ENCODE peak calls at places on chromosomes 4 and X, in five cellular contexts. One of them, this sample, is unnamed.
A peak's percentile ranks its signal among the peaks of the same experiment; 100 is the strongest.

GRCh38 chrX:13821740-13822139 is 4.8 kb upstream of the GPM6B start:
- DNase-seq in left ventricle myocardium inferior: no peak
- DNase-seq in uterus: no peak
- DNase-seq in HFF-Myc: no peak
- DNase-seq in mesothelial cell of epicardium: no peak
- DNase-seq in this sample: no peak

GRCh38 chr4:121226362-121226761 is 62.2 kb upstream of the TNIP3 start:
- DNase-seq in left ventricle myocardium inferior: no peak
- DNase-seq in uterus: no peak
- DNase-seq in HFF-Myc: no peak
- DNase-seq in mesothelial cell of epicardium: no peak
- DNase-seq in this sample: no peak

GRCh38 chr4:116055857-116056827 is 942.7 kb upstream of the NDST4 start:
- DNase-seq in left ventricle myocardium inferior: no peak
- DNase-seq in uterus: no peak
- DNase-seq in HFF-Myc: no peak
- DNase-seq in mesothelial cell of epicardium: no peak
- DNase-seq in this sample: no peak

GRCh38 chr4:8009097-8009496 is 69.4 kb upstream of the AFAP1 start:
- DNase-seq in left ventricle myocardium inferior: no peak
- DNase-seq in uterus: no peak
- DNase-seq in HFF-Myc: no peak
- DNase-seq in mesothelial cell of epicardium: no peak
- DNase-seq in this sample: no peak

GRCh38 chr4:168859888-168860694 is 150.0 kb downstream of the CBR4 start:
- DNase-seq in left ventricle myocardium inferior: no peak
- DNase-seq in uterus: no peak
- DNase-seq in HFF-Myc: no peak
- DNase-seq in mesothelial cell of epicardium: no peak
- DNase-seq in this sample: no peak

GRCh38 chr4:111016416-111016815 is 393.5 kb upstream of the PITX2 start:
- DNase-seq in left ventricle myocardium inferior: no peak
- DNase-seq in uterus: no peak
- DNase-seq in HFF-Myc: no peak
- DNase-seq in mesothelial cell of epicardium: no peak
- DNase-seq in this sample: no peak

GRCh38 chr4:112448211-112448745 is 67.7 kb downstream of the NEUROG2 start:
- DNase-seq in left ventricle myocardium inferior: no peak
- DNase-seq in uterus: no peak
- DNase-seq in HFF-Myc: no peak
- DNase-seq in mesothelial cell of epicardium: no peak
- DNase-seq in this sample: no peak

GRCh38 chr4:123421227-123421941 is 24.8 kb downstream of the SPRY1 start:
- DNase-seq in left ventricle myocardium inferior: no peak
- DNase-seq in uterus: no peak
- DNase-seq in HFF-Myc: no peak
- DNase-seq in mesothelial cell of epicardium: no peak
- DNase-seq in this sample: no peak

GRCh38 chr4:3387943-3388348 is 53.8 kb upstream of the HGFAC start:
- DNase-seq in left ventricle myocardium inferior: peak; percentile 89
- DNase-seq in uterus: peak; percentile 71
- DNase-seq in HFF-Myc: peak; percentile 11
- DNase-seq in mesothelial cell of epicardium: no peak
- DNase-seq in this sample: no peak

GRCh38 chrX:82029571-82030218 is 827.8 kb downstream of the SH3BGRL start:
- DNase-seq in left ventricle myocardium inferior: no peak
- DNase-seq in uterus: no peak
- DNase-seq in HFF-Myc: no peak
- DNase-seq in mesothelial cell of epicardium: no peak
- DNase-seq in this sample: no peak

GRCh38 chrX:65035451-65035779 is 59.2 kb upstream of the ZC4H2 start:
- DNase-seq in left ventricle myocardium inferior: peak; percentile 15
- DNase-seq in uterus: peak; percentile 25
- DNase-seq in HFF-Myc: no peak
- DNase-seq in mesothelial cell of epicardium: no peak
- DNase-seq in this sample: no peak

GRCh38 chr4:173526034-173526482 is 4.0 kb downstream of the HAND2 start:
- DNase-seq in left ventricle myocardium inferior: no peak
- DNase-seq in uterus: no peak
- DNase-seq in HFF-Myc: no peak
- DNase-seq in mesothelial cell of epicardium: no peak
- DNase-seq in this sample: no peak

GRCh38 chr4:110172972-110173371 is 25.4 kb downstream of the ELOVL6 start:
- DNase-seq in left ventricle myocardium inferior: no peak
- DNase-seq in uterus: no peak
- DNase-seq in HFF-Myc: no peak
- DNase-seq in mesothelial cell of epicardium: no peak
- DNase-seq in this sample: no peak

GRCh38 chr4:93781198-93781597 is 47.4 kb upstream of the ATOH1 start:
- DNase-seq in left ventricle myocardium inferior: no peak
- DNase-seq in uterus: no peak
- DNase-seq in HFF-Myc: no peak
- DNase-seq in mesothelial cell of epicardium: no peak
- DNase-seq in this sample: no peak

GRCh38 chr4:186149872-186150271 is 41.5 kb upstream of the CYP4V2 start:
- DNase-seq in left ventricle myocardium inferior: peak; percentile 52
- DNase-seq in uterus: peak; percentile 78
- DNase-seq in HFF-Myc: no peak
- DNase-seq in mesothelial cell of epicardium: no peak
- DNase-seq in this sample: no peak

GRCh38 chr4:2271279-2272025 is 9.5 kb upstream of the MXD4 start:
- DNase-seq in left ventricle myocardium inferior: no peak
- DNase-seq in uterus: no peak
- DNase-seq in HFF-Myc: no peak
- DNase-seq in mesothelial cell of epicardium: no peak
- DNase-seq in this sample: no peak

GRCh38 chrX:104098151-104098808 is 14.0 kb upstream of the ZCCHC18 start:
- DNase-seq in left ventricle myocardium inferior: no peak
- DNase-seq in uterus: peak; percentile 32
- DNase-seq in HFF-Myc: peak; percentile 42
- DNase-seq in mesothelial cell of epicardium: no peak
- DNase-seq in this sample: no peak

GRCh38 chrX:134990475-134991473 is at the start of gene SMIM10:
- DNase-seq in left ventricle myocardium inferior: peak; percentile 83
- DNase-seq in uterus: peak; percentile 85
- DNase-seq in HFF-Myc: no peak
- DNase-seq in mesothelial cell of epicardium: peak; percentile 23
- DNase-seq in this sample: no peak

GRCh38 chr4:25245181-25245580 is 11.3 kb downstream of the PI4K2B start:
- DNase-seq in left ventricle myocardium inferior: no peak
- DNase-seq in uterus: no peak
- DNase-seq in HFF-Myc: no peak
- DNase-seq in mesothelial cell of epicardium: no peak
- DNase-seq in this sample: no peak

GRCh38 chr4:183905081-183905592 is at the start of gene STOX2:
- DNase-seq in left ventricle myocardium inferior: peak; percentile 86
- DNase-seq in uterus: peak; percentile 41
- DNase-seq in HFF-Myc: no peak
- DNase-seq in mesothelial cell of epicardium: peak; percentile 45
- DNase-seq in this sample: peak; percentile 38

GRCh38 chrX:154063234-154063633 is 34.3 kb downstream of the MECP2 start:
- DNase-seq in left ventricle myocardium inferior: no peak
- DNase-seq in uterus: no peak
- DNase-seq in HFF-Myc: no peak
- DNase-seq in mesothelial cell of epicardium: no peak
- DNase-seq in this sample: no peak

GRCh38 chrX:151153086-151153485 is 23.3 kb upstream of the GPR50 start:
- DNase-seq in left ventricle myocardium inferior: no peak
- DNase-seq in uterus: no peak
- DNase-seq in HFF-Myc: peak; percentile 4
- DNase-seq in mesothelial cell of epicardium: no peak
- DNase-seq in this sample: no peak

GRCh38 chr4:70110917-70111316 is 43.1 kb upstream of the PRR27 start:
- DNase-seq in left ventricle myocardium inferior: no peak
- DNase-seq in uterus: no peak
- DNase-seq in HFF-Myc: no peak
- DNase-seq in mesothelial cell of epicardium: no peak
- DNase-seq in this sample: no peak

GRCh38 chr4:80012291-80012690 is 60.7 kb downstream of the ANTXR2 start:
- DNase-seq in left ventricle myocardium inferior: no peak
- DNase-seq in uterus: no peak
- DNase-seq in HFF-Myc: no peak
- DNase-seq in mesothelial cell of epicardium: no peak
- DNase-seq in this sample: no peak

GRCh38 chr4:139642364-139642763 is 23.3 kb upstream of the MGST2 start:
- DNase-seq in left ventricle myocardium inferior: no peak
- DNase-seq in uterus: no peak
- DNase-seq in HFF-Myc: no peak
- DNase-seq in mesothelial cell of epicardium: no peak
- DNase-seq in this sample: no peak

GRCh38 chrX:130055103-130055502 is 55.2 kb downstream of the ELF4 start:
- DNase-seq in left ventricle myocardium inferior: no peak
- DNase-seq in uterus: no peak
- DNase-seq in HFF-Myc: no peak
- DNase-seq in mesothelial cell of epicardium: no peak
- DNase-seq in this sample: no peak

GRCh38 chr4:14868426-14868825 is 133.9 kb upstream of the CPEB2 start:
- DNase-seq in left ventricle myocardium inferior: no peak
- DNase-seq in uterus: no peak
- DNase-seq in HFF-Myc: no peak
- DNase-seq in mesothelial cell of epicardium: no peak
- DNase-seq in this sample: no peak

GRCh38 chr4:52051213-52051614 is at the start of gene SPATA18:
- DNase-seq in left ventricle myocardium inferior: peak; percentile 31
- DNase-seq in uterus: peak; percentile 43
- DNase-seq in HFF-Myc: no peak
- DNase-seq in mesothelial cell of epicardium: peak; percentile 24
- DNase-seq in this sample: peak; percentile 18

GRCh38 chr4:165378763-165379631 is at the start of gene CPE:
- DNase-seq in left ventricle myocardium inferior: peak; percentile 76
- DNase-seq in uterus: peak; percentile 77
- DNase-seq in HFF-Myc: no peak
- DNase-seq in mesothelial cell of epicardium: peak; percentile 59
- DNase-seq in this sample: peak; percentile 38

DNA sequence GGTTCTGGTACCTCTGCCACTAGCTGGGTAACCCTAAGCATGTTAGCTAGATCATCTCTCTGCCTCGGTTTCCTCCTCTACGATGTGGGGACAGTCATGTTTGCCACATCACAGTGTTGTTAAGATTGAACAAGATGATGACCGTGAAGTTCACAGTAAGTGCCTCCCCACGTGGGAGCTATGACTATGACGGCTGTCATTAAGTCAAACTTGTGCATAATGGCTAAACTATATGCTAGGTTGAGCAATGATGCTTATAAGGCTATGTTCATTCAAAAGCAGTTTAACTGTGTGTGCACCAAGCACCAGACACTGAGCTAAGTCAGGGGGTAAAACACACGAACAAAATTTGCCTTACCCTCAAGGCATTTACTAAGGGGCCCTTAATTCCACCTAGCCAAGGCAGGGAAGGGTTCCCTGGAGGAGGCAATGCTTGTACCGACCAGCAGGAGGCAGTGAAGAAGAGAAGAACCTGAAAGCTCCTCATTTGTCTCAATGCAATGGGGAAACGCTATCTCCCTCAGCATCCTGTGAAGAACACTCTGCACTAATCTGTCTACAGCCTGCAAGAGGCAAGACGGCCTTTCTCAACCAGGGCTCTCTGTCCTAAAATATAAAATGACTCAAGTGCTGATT is 52.9 kb downstream of the MAP7D2 start:
- DNase-seq in left ventricle myocardium inferior: no peak
- DNase-seq in uterus: no peak
- DNase-seq in HFF-Myc: no peak
- DNase-seq in mesothelial cell of epicardium: no peak
- DNase-seq in this sample: no peak
- TF ChIP-seq CTCF in left ventricle myocardium inferior: no peak
- TF ChIP-seq CTCF in uterus: no peak
- TF ChIP-seq CTCF in HFF-Myc: no peak
- TF ChIP-seq CTCF in mesothelial cell of epicardium: no peak
- TF ChIP-seq CTCF in this sample: no peak

DNA sequence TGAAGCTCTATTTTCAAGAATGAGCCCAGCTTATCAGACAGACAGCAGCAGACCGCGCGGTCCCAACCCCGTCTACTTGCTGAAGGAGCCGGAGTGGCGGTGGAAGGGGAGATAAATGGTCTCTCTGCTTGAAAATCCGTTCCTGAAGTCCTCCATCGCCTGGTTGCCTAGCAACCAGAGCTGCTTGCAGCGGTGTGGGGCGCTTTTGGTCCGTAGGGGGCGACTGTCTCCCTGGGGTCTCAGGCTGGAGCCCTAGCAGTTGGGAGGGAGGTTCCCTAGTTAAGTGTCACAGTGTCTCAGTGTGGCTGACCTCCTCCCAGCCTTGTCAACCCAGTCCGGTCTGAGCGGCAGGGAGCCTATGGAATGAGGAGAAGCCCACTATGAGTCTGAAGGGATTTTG is 8.3 kb upstream of the DLG3 start:
- DNase-seq in left ventricle myocardium inferior: no peak
- DNase-seq in uterus: no peak
- DNase-seq in HFF-Myc: no peak
- DNase-seq in mesothelial cell of epicardium: no peak
- DNase-seq in this sample: no peak
- TF ChIP-seq CTCF in left ventricle myocardium inferior: no peak
- TF ChIP-seq CTCF in uterus: no peak
- TF ChIP-seq CTCF in HFF-Myc: peak; percentile 11
- TF ChIP-seq CTCF in mesothelial cell of epicardium: no peak
- TF ChIP-seq CTCF in this sample: no peak

DNA sequence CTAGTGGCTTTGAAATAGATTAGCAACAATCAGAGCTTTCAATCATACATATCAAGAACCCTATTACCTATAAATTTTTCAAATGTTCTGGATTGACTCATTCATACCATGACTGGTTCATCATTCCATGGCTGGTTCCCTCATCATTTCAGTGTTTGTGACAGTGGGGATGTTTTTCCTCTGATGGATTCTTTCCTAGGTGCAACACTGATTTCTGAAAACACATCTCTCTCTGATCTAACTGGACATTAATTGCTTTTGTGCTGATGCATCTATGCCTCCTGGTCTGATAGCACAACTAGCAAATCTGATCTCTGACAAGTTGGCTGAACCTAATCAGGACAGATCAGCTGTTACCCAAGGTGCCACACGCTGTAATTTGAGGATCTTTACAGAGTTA is 140.2 kb downstream of the LDB2 start:
- DNase-seq in left ventricle myocardium inferior: no peak
- DNase-seq in uterus: no peak
- DNase-seq in HFF-Myc: no peak
- DNase-seq in mesothelial cell of epicardium: no peak
- DNase-seq in this sample: no peak
- TF ChIP-seq CTCF in left ventricle myocardium inferior: no peak
- TF ChIP-seq CTCF in uterus: no peak
- TF ChIP-seq CTCF in HFF-Myc: no peak
- TF ChIP-seq CTCF in mesothelial cell of epicardium: no peak
- TF ChIP-seq CTCF in this sample: no peak

GRCh38 chrX:57771689-57772088 is 91.6 kb upstream of the NLRP2B start:
- DNase-seq in left ventricle myocardium inferior: no peak
- DNase-seq in uterus: no peak
- DNase-seq in HFF-Myc: no peak
- DNase-seq in mesothelial cell of epicardium: no peak
- DNase-seq in this sample: no peak

DNA sequence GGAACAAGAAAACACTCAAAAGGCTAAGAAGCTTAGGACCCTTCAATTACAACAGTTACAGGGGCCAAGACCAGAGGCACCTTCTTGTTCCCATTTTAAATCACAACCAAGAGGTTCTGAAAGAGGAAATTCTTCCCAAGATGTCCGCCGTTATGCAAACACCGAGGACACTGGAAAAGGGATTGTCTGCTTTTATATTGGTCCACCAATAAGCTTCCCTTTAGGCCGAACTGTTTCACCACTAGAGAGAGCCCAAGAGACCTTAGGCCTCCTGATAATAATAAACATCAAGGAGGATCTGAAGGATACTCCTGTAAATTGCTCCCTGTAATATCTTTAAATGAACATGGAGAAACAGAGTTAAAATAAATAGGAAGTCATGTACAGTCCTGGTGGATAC is 92.6 kb upstream of the NLRP2B start:
- DNase-seq in left ventricle myocardium inferior: no peak
- DNase-seq in uterus: no peak
- DNase-seq in HFF-Myc: no peak
- DNase-seq in mesothelial cell of epicardium: no peak
- DNase-seq in this sample: no peak
- TF ChIP-seq CTCF in left ventricle myocardium inferior: no peak
- TF ChIP-seq CTCF in uterus: no peak
- TF ChIP-seq CTCF in HFF-Myc: no peak
- TF ChIP-seq CTCF in mesothelial cell of epicardium: no peak
- TF ChIP-seq CTCF in this sample: no peak